ENCODE peak calls at places on chromosomes 13 and 19, in ten cellular contexts. One of them, this sample, is unnamed.

GRCh38 chr19:51921949-51922348 is 5.3 kb upstream of the ZNF613 start:
- DNase-seq in upper lobe of left lung: no peak
- DNase-seq in ovary: no peak
- DNase-seq in tibial nerve: no peak
- DNase-seq in SK-N-SH: no peak
- DNase-seq in suprapubic skin: no peak
- DNase-seq in transverse colon: no peak
- DNase-seq in A549: no peak
- DNase-seq in K562: no peak
- DNase-seq in esophagus muscularis mucosa: no peak
- DNase-seq in this sample: no peak

GRCh38 chr19:10122066-10122465 is 2.4 kb upstream of the EIF3G start:
- DNase-seq in upper lobe of left lung: no peak
- DNase-seq in ovary: no peak
- DNase-seq in tibial nerve: no peak
- DNase-seq in SK-N-SH: no peak
- DNase-seq in suprapubic skin: no peak
- DNase-seq in transverse colon: no peak
- DNase-seq in A549: no peak
- DNase-seq in K562: no peak
- DNase-seq in esophagus muscularis mucosa: no peak
- DNase-seq in this sample: no peak

GRCh38 chr13:77113496-77113895 is 86.5 kb upstream of the FBXL3 start:
- DNase-seq in upper lobe of left lung: no peak
- DNase-seq in ovary: no peak
- DNase-seq in tibial nerve: no peak
- DNase-seq in SK-N-SH: no peak
- DNase-seq in suprapubic skin: no peak
- DNase-seq in transverse colon: no peak
- DNase-seq in A549: no peak
- DNase-seq in K562: no peak
- DNase-seq in esophagus muscularis mucosa: no peak
- DNase-seq in this sample: no peak

GRCh38 chr13:101527130-101527529 is 74.7 kb downstream of the ITGBL1 start:
- DNase-seq in upper lobe of left lung: no peak
- DNase-seq in ovary: no peak
- DNase-seq in tibial nerve: no peak
- DNase-seq in SK-N-SH: no peak
- DNase-seq in suprapubic skin: no peak
- DNase-seq in transverse colon: no peak
- DNase-seq in A549: no peak
- DNase-seq in K562: no peak
- DNase-seq in esophagus muscularis mucosa: no peak
- DNase-seq in this sample: no peak

GRCh38 chr13:49098198-49098597 is 121.9 kb upstream of the MLNR start:
- DNase-seq in upper lobe of left lung: no peak
- DNase-seq in ovary: no peak
- DNase-seq in tibial nerve: no peak
- DNase-seq in SK-N-SH: peak; percentile 4
- DNase-seq in suprapubic skin: no peak
- DNase-seq in transverse colon: no peak
- DNase-seq in A549: no peak
- DNase-seq in K562: no peak
- DNase-seq in esophagus muscularis mucosa: no peak
- DNase-seq in this sample: no peak

GRCh38 chr13:50635504-50635903 is 208.0 kb downstream of the DLEU7 start:
- DNase-seq in upper lobe of left lung: no peak
- DNase-seq in ovary: no peak
- DNase-seq in tibial nerve: no peak
- DNase-seq in SK-N-SH: no peak
- DNase-seq in suprapubic skin: peak; percentile 66
- DNase-seq in transverse colon: peak; percentile 18
- DNase-seq in A549: no peak
- DNase-seq in K562: no peak
- DNase-seq in esophagus muscularis mucosa: no peak
- DNase-seq in this sample: no peak

GRCh38 chr13:89831157-89831556 is 1516.3 kb upstream of the MIR17HG start:
- DNase-seq in upper lobe of left lung: no peak
- DNase-seq in ovary: no peak
- DNase-seq in tibial nerve: no peak
- DNase-seq in SK-N-SH: no peak
- DNase-seq in suprapubic skin: no peak
- DNase-seq in transverse colon: no peak
- DNase-seq in A549: no peak
- DNase-seq in K562: no peak
- DNase-seq in esophagus muscularis mucosa: no peak
- DNase-seq in this sample: no peak

GRCh38 chr13:40087021-40088002 is 431.9 kb downstream of the COG6 start:
- DNase-seq in upper lobe of left lung: no peak
- DNase-seq in ovary: no peak
- DNase-seq in tibial nerve: no peak
- DNase-seq in SK-N-SH: no peak
- DNase-seq in suprapubic skin: no peak
- DNase-seq in transverse colon: no peak
- DNase-seq in A549: no peak
- DNase-seq in K562: no peak
- DNase-seq in esophagus muscularis mucosa: no peak
- DNase-seq in this sample: no peak

GRCh38 chr13:93304868-93305613 is 78.4 kb downstream of the GPC6 start:
- DNase-seq in upper lobe of left lung: no peak
- DNase-seq in ovary: no peak
- DNase-seq in tibial nerve: no peak
- DNase-seq in SK-N-SH: peak; percentile 16
- DNase-seq in suprapubic skin: no peak
- DNase-seq in transverse colon: no peak
- DNase-seq in A549: no peak
- DNase-seq in K562: no peak
- DNase-seq in esophagus muscularis mucosa: no peak
- DNase-seq in this sample: no peak

GRCh38 chr13:43414111-43414510 is 372.7 kb downstream of the ENOX1 start:
- DNase-seq in upper lobe of left lung: no peak
- DNase-seq in ovary: no peak
- DNase-seq in tibial nerve: no peak
- DNase-seq in SK-N-SH: no peak
- DNase-seq in suprapubic skin: no peak
- DNase-seq in transverse colon: no peak
- DNase-seq in A549: no peak
- DNase-seq in K562: no peak
- DNase-seq in esophagus muscularis mucosa: no peak
- DNase-seq in this sample: no peak

GRCh38 chr13:75170321-75170720 is 311.6 kb downstream of the TBC1D4 start:
- DNase-seq in upper lobe of left lung: no peak
- DNase-seq in ovary: no peak
- DNase-seq in tibial nerve: no peak
- DNase-seq in SK-N-SH: no peak
- DNase-seq in suprapubic skin: no peak
- DNase-seq in transverse colon: no peak
- DNase-seq in A549: no peak
- DNase-seq in K562: no peak
- DNase-seq in esophagus muscularis mucosa: no peak
- DNase-seq in this sample: no peak

GRCh38 chr13:75173457-75174356 is 308.3 kb downstream of the TBC1D4 start:
- DNase-seq in upper lobe of left lung: no peak
- DNase-seq in ovary: no peak
- DNase-seq in tibial nerve: no peak
- DNase-seq in SK-N-SH: no peak
- DNase-seq in suprapubic skin: no peak
- DNase-seq in transverse colon: no peak
- DNase-seq in A549: no peak
- DNase-seq in K562: no peak
- DNase-seq in esophagus muscularis mucosa: no peak
- DNase-seq in this sample: no peak

GRCh38 chr13:75178436-75178835 is 303.5 kb downstream of the TBC1D4 start:
- DNase-seq in upper lobe of left lung: no peak
- DNase-seq in ovary: no peak
- DNase-seq in tibial nerve: no peak
- DNase-seq in SK-N-SH: no peak
- DNase-seq in suprapubic skin: no peak
- DNase-seq in transverse colon: no peak
- DNase-seq in A549: no peak
- DNase-seq in K562: no peak
- DNase-seq in esophagus muscularis mucosa: no peak
- DNase-seq in this sample: no peak

GRCh38 chr13:75180805-75181455 is 301.0 kb downstream of the TBC1D4 start:
- DNase-seq in upper lobe of left lung: no peak
- DNase-seq in ovary: no peak
- DNase-seq in tibial nerve: no peak
- DNase-seq in SK-N-SH: no peak
- DNase-seq in suprapubic skin: no peak
- DNase-seq in transverse colon: no peak
- DNase-seq in A549: no peak
- DNase-seq in K562: no peak
- DNase-seq in esophagus muscularis mucosa: no peak
- DNase-seq in this sample: no peak

GRCh38 chr13:75175575-75175974 is 306.4 kb downstream of the TBC1D4 start:
- DNase-seq in upper lobe of left lung: no peak
- DNase-seq in ovary: no peak
- DNase-seq in tibial nerve: no peak
- DNase-seq in SK-N-SH: no peak
- DNase-seq in suprapubic skin: no peak
- DNase-seq in transverse colon: no peak
- DNase-seq in A549: no peak
- DNase-seq in K562: no peak
- DNase-seq in esophagus muscularis mucosa: no peak
- DNase-seq in this sample: no peak
- TF ChIP-seq EP300 in upper lobe of left lung: no peak
- TF ChIP-seq EP300 in ovary: no peak
- TF ChIP-seq EP300 in tibial nerve: no peak
- TF ChIP-seq EP300 in SK-N-SH: no peak
- TF ChIP-seq EP300 in suprapubic skin: no peak
- TF ChIP-seq EP300 in transverse colon: no peak
- TF ChIP-seq EP300 in A549: no peak
- TF ChIP-seq EP300 in K562: no peak
- TF ChIP-seq EP300 in esophagus muscularis mucosa: no peak
- TF ChIP-seq EP300 in this sample: no peak

GRCh38 chr13:30091691-30092090 is 215.7 kb downstream of the KATNAL1 start:
- DNase-seq in upper lobe of left lung: no peak
- DNase-seq in ovary: no peak
- DNase-seq in tibial nerve: no peak
- DNase-seq in SK-N-SH: no peak
- DNase-seq in suprapubic skin: no peak
- DNase-seq in transverse colon: no peak
- DNase-seq in A549: no peak
- DNase-seq in K562: no peak
- DNase-seq in esophagus muscularis mucosa: no peak
- DNase-seq in this sample: no peak
- TF ChIP-seq EP300 in upper lobe of left lung: no peak
- TF ChIP-seq EP300 in ovary: no peak
- TF ChIP-seq EP300 in tibial nerve: no peak
- TF ChIP-seq EP300 in SK-N-SH: no peak
- TF ChIP-seq EP300 in suprapubic skin: no peak
- TF ChIP-seq EP300 in transverse colon: no peak
- TF ChIP-seq EP300 in A549: no peak
- TF ChIP-seq EP300 in K562: no peak
- TF ChIP-seq EP300 in esophagus muscularis mucosa: no peak
- TF ChIP-seq EP300 in this sample: no peak

GRCh38 chr19:50310759-50311465 is 18.3 kb downstream of the KCNC3 start:
- DNase-seq in upper lobe of left lung: no peak
- DNase-seq in ovary: no peak
- DNase-seq in tibial nerve: no peak
- DNase-seq in SK-N-SH: no peak
- DNase-seq in suprapubic skin: no peak
- DNase-seq in transverse colon: no peak
- DNase-seq in A549: no peak
- DNase-seq in K562: no peak
- DNase-seq in esophagus muscularis mucosa: no peak
- DNase-seq in this sample: no peak
- TF ChIP-seq EP300 in upper lobe of left lung: no peak
- TF ChIP-seq EP300 in ovary: no peak
- TF ChIP-seq EP300 in tibial nerve: no peak
- TF ChIP-seq EP300 in SK-N-SH: no peak
- TF ChIP-seq EP300 in suprapubic skin: no peak
- TF ChIP-seq EP300 in transverse colon: no peak
- TF ChIP-seq EP300 in A549: no peak
- TF ChIP-seq EP300 in K562: no peak
- TF ChIP-seq EP300 in esophagus muscularis mucosa: no peak
- TF ChIP-seq EP300 in this sample: no peak

GRCh38 chr13:30043631-30043925 is 193.2 kb upstream of the UBL3 start:
- DNase-seq in upper lobe of left lung: no peak
- DNase-seq in ovary: no peak
- DNase-seq in tibial nerve: no peak
- DNase-seq in SK-N-SH: no peak
- DNase-seq in suprapubic skin: no peak
- DNase-seq in transverse colon: peak; percentile 27
- DNase-seq in A549: no peak
- DNase-seq in K562: no peak
- DNase-seq in esophagus muscularis mucosa: peak; percentile 85
- DNase-seq in this sample: no peak

GRCh38 chr13:30047154-30047874 is 196.9 kb upstream of the UBL3 start:
- DNase-seq in upper lobe of left lung: no peak
- DNase-seq in ovary: no peak
- DNase-seq in tibial nerve: no peak
- DNase-seq in SK-N-SH: no peak
- DNase-seq in suprapubic skin: no peak
- DNase-seq in transverse colon: no peak
- DNase-seq in A549: no peak
- DNase-seq in K562: no peak
- DNase-seq in esophagus muscularis mucosa: peak; percentile 75
- DNase-seq in this sample: no peak

GRCh38 chr13:30044932-30045331 is 194.5 kb upstream of the UBL3 start:
- DNase-seq in upper lobe of left lung: no peak
- DNase-seq in ovary: no peak
- DNase-seq in tibial nerve: no peak
- DNase-seq in SK-N-SH: no peak
- DNase-seq in suprapubic skin: no peak
- DNase-seq in transverse colon: no peak
- DNase-seq in A549: no peak
- DNase-seq in K562: no peak
- DNase-seq in esophagus muscularis mucosa: peak; percentile 42
- DNase-seq in this sample: no peak

GRCh38 chr13:30042891-30043630 is 192.6 kb upstream of the UBL3 start:
- DNase-seq in upper lobe of left lung: no peak
- DNase-seq in ovary: no peak
- DNase-seq in tibial nerve: no peak
- DNase-seq in SK-N-SH: no peak
- DNase-seq in suprapubic skin: no peak
- DNase-seq in transverse colon: peak; percentile 41
- DNase-seq in A549: no peak
- DNase-seq in K562: no peak
- DNase-seq in esophagus muscularis mucosa: peak; percentile 60
- DNase-seq in this sample: no peak

DNA sequence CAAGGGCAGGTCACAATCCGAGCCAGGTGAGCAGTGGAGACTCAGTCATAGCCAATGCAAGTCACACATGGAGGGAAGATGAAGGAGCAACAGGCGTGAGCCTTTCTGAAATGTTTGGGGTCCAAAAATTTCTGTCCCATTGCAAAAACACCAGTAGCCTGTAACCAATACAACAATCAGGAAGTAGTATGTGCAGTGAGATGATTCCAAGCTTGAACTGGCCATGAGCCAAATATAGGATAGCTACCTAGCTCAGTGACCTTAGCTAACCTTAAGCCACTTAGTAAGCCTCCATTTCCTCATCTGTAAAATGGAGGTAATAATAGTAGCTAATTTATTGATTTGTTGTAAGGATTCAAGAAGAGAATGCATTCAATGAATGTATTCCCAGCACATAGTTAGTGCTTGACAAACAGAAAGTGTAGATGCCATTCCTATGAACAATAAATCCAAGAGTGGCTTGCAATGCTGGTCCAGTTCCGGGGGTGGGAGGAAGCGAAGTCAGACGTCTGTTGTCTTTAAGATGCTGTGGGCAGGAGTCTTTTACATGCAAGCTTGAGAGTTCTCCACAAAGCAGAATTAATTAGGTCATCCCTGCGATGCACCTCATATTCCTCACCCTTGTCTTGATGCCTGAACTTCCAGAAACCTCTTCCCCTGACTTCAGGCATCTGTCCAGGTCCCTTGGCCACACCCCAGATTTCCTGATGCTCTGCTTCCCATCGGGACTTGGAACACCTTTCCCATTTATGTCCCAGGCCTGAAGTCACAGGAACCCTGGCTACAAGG is 195.7 kb upstream of the UBL3 start:
- DNase-seq in upper lobe of left lung: no peak
- DNase-seq in ovary: no peak
- DNase-seq in tibial nerve: no peak
- DNase-seq in SK-N-SH: no peak
- DNase-seq in suprapubic skin: no peak
- DNase-seq in transverse colon: no peak
- DNase-seq in A549: no peak
- DNase-seq in K562: no peak
- DNase-seq in esophagus muscularis mucosa: peak; percentile 79
- DNase-seq in this sample: no peak
- TF ChIP-seq EP300 in upper lobe of left lung: no peak
- TF ChIP-seq EP300 in ovary: no peak
- TF ChIP-seq EP300 in tibial nerve: no peak
- TF ChIP-seq EP300 in SK-N-SH: no peak
- TF ChIP-seq EP300 in suprapubic skin: no peak
- TF ChIP-seq EP300 in transverse colon: no peak
- TF ChIP-seq EP300 in A549: no peak
- TF ChIP-seq EP300 in K562: no peak
- TF ChIP-seq EP300 in esophagus muscularis mucosa: no peak
- TF ChIP-seq EP300 in this sample: no peak

This sample was measured in stomach.